ENCODE peak calls at places on chromosome 6, in six cellular contexts. U is AG08396, E is NCI-H2081, S is SJSA1, F is DND-41, K is heart right ventricle. G is an unnamed sample.

GRCh38 chr6:32886674-32887383 is 32.8 kb downstream of the PSMB9 start:
- DNase-seq in U (peak), E (no peak), S (peak), F (no peak), K (peak), G (no peak)

GRCh38 chr6:5302995-5303622 is 41.8 kb downstream of the FARS2 start:
- DNase-seq in U (no peak), E (peak), S (no peak), F (no peak), K (peak), G (peak)

GRCh38 chr6:163897030-163897429 is 482.5 kb downstream of the QKI start:
- DNase-seq in U (no peak), E (no peak), S (no peak), F (no peak), K (no peak), G (no peak)

GRCh38 chr6:41581381-41581991 is 35.3 kb downstream of the FOXP4 start:
- DNase-seq in U (peak), E (no peak), S (peak), F (no peak), K (peak), G (no peak)

GRCh38 chr6:107786709-107787588 is 37.2 kb downstream of the SCML4 start:
- DNase-seq in U (no peak), E (no peak), S (no peak), F (peak), K (no peak), G (no peak)

GRCh38 chr6:39005774-39006173 is 42.8 kb upstream of the GLP1R start:
- DNase-seq in U (no peak), E (peak), S (no peak), F (no peak), K (no peak), G (no peak)

GRCh38 chr6:37507690-37508421 is 8.2 kb upstream of the CCDC167 start:
- DNase-seq in U (no peak), E (no peak), S (no peak), F (peak), K (no peak), G (no peak)

GRCh38 chr6:154138806-154139205 is 99.8 kb downstream of the OPRM1 start:
- DNase-seq in U (no peak), E (no peak), S (no peak), F (no peak), K (no peak), G (no peak)

GRCh38 chr6:110971458-110971857 is 10.4 kb upstream of the RPF2 start:
- DNase-seq in U (no peak), E (no peak), S (no peak), F (no peak), K (no peak), G (no peak)

GRCh38 chr6:21994821-21995220 is 302.0 kb downstream of the PRL start:
- DNase-seq in U (no peak), E (no peak), S (no peak), F (no peak), K (no peak), G (no peak)

GRCh38 chr6:89611666-89612065 is 26.9 kb downstream of the LYRM2 start:
- DNase-seq in U (no peak), E (no peak), S (no peak), F (no peak), K (no peak), G (no peak)

GRCh38 chr6:139308936-139309603 is 17.3 kb upstream of the TXLNB start:
- DNase-seq in U (peak), E (no peak), S (no peak), F (no peak), K (no peak), G (no peak)

G was measured in SW480.